ENCODE peak calls at places on chromosome 5, in five cellular contexts. One of them, this sample, is unnamed.
A peak's percentile ranks its signal among the peaks of the same experiment; 100 is the strongest.

GRCh38 chr5:77850536-77851228 is 74.5 kb upstream of the TBCA start:
- DNase-seq in Panc1: no peak
- DNase-seq in sigmoid colon: no peak
- DNase-seq in suprapubic skin: no peak
- DNase-seq in SK-N-SH: no peak
- DNase-seq in this sample: no peak

GRCh38 chr5:156327306-156327705 is 342 bp downstream of the SGCD start:
- DNase-seq in suprapubic skin: no peak
- DNase-seq in sigmoid colon: no peak
- DNase-seq in Panc1: no peak
- DNase-seq in SK-N-SH: no peak
- DNase-seq in this sample: no peak

GRCh38 chr5:87754009-87754757 is 341.5 kb upstream of the CCNH start:
- DNase-seq in SK-N-SH: no peak
- DNase-seq in Panc1: no peak
- DNase-seq in suprapubic skin: no peak
- DNase-seq in sigmoid colon: no peak
- DNase-seq in this sample: no peak

GRCh38 chr5:122219767-122220166 is 90.4 kb downstream of the ZNF474 start:
- DNase-seq in suprapubic skin: no peak
- DNase-seq in sigmoid colon: no peak
- DNase-seq in Panc1: no peak
- DNase-seq in SK-N-SH: no peak
- DNase-seq in this sample: no peak

GRCh38 chr5:6780802-6781391 is 67.7 kb downstream of the TENT4A start:
- DNase-seq in Panc1: no peak
- DNase-seq in suprapubic skin: no peak
- DNase-seq in SK-N-SH: peak; percentile 57
- DNase-seq in sigmoid colon: no peak
- DNase-seq in this sample: no peak

GRCh38 chr5:95217881-95218280 is 67.0 kb downstream of the MCTP1 start:
- DNase-seq in SK-N-SH: no peak
- DNase-seq in Panc1: no peak
- DNase-seq in sigmoid colon: no peak
- DNase-seq in suprapubic skin: no peak
- DNase-seq in this sample: no peak

GRCh38 chr5:111408817-111409216 is 103.5 kb downstream of the STARD4 start:
- DNase-seq in Panc1: no peak
- DNase-seq in SK-N-SH: no peak
- DNase-seq in sigmoid colon: no peak
- DNase-seq in suprapubic skin: no peak
- DNase-seq in this sample: no peak

GRCh38 chr5:124706041-124706440 is 40.4 kb downstream of the ZNF608 start:
- DNase-seq in Panc1: no peak
- DNase-seq in suprapubic skin: no peak
- DNase-seq in sigmoid colon: no peak
- DNase-seq in SK-N-SH: no peak
- DNase-seq in this sample: no peak

GRCh38 chr5:128040927-128041326 is 42.6 kb upstream of the SLC12A2 start:
- DNase-seq in sigmoid colon: no peak
- DNase-seq in suprapubic skin: no peak
- DNase-seq in SK-N-SH: no peak
- DNase-seq in Panc1: no peak
- DNase-seq in this sample: no peak

GRCh38 chr5:97986069-97986468 is 787.4 kb upstream of the RGMB start:
- DNase-seq in SK-N-SH: no peak
- DNase-seq in sigmoid colon: no peak
- DNase-seq in Panc1: peak; percentile 39
- DNase-seq in suprapubic skin: no peak
- DNase-seq in this sample: no peak

GRCh38 chr5:172897691-172898512 is 61.3 kb upstream of the RPL26L1 start:
- DNase-seq in suprapubic skin: no peak
- DNase-seq in sigmoid colon: no peak
- DNase-seq in SK-N-SH: no peak
- DNase-seq in Panc1: no peak
- DNase-seq in this sample: no peak
- TF ChIP-seq POLR2AphosphoS5 in suprapubic skin: no peak
- TF ChIP-seq POLR2AphosphoS5 in sigmoid colon: no peak
- TF ChIP-seq POLR2AphosphoS5 in SK-N-SH: no peak
- TF ChIP-seq POLR2AphosphoS5 in Panc1: no peak
- TF ChIP-seq POLR2AphosphoS5 in this sample: peak; percentile 53

DNA sequence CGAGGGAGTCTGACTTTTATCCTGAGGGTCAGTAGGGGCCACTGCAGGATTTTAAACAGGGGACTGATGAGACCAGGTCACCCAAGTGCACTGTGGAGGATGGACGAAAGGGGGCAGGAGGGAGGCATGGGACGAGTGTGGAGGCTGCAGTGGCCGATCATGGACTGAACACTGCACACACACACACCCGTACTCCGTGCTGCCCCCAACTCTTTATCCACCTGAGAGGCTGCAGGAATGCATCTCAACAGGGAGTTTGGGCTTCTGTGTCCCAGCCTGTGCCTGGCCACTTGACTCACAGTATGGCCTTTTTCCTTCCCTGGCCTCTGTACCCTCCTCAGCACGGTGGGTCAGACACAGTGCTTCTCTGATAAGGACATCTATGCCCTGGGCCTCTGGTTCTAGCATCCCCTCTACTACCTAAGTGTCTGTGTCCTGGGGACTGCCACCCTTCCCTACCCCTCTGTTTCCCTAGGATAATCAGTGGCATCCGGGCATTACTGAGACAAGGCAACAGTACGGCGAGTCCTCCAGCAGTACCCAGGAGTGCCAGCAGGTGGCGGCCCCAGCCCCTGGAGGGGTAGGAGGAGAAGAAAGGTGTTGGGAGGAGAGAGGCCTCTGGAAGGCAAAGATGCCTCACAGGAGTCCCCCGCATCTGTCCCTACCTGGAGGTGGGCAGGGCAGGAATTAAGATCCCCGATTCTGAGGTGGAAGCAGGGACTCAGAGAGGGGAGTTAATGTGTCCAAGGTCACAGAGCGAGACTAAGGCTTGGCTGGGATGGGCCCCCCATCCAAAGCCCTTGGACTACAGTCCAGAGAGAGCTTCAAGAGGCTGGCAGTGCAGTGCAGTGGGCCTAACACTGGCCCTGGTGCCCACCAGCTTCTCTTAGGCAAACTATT is 5.1 kb upstream of the CDX1 start:
- DNase-seq in SK-N-SH: peak; percentile 89
- DNase-seq in suprapubic skin: peak; percentile 92
- DNase-seq in Panc1: peak; percentile 64
- DNase-seq in sigmoid colon: peak; percentile 89
- DNase-seq in this sample: no peak
- H3K27ac ChIP-seq in SK-N-SH: no peak overlapping the region
- H3K27ac ChIP-seq in suprapubic skin: peak overlapping the region; percentile 10
- H3K27ac ChIP-seq in Panc1: no peak overlapping the region
- H3K27ac ChIP-seq in sigmoid colon: no peak overlapping the region
- H3K27ac ChIP-seq in this sample: peak overlapping the region; percentile 83

GRCh38 chr5:127025507-127025906 is 4.9 kb downstream of the MARCHF3 start:
- DNase-seq in SK-N-SH: no peak
- DNase-seq in sigmoid colon: no peak
- DNase-seq in Panc1: no peak
- DNase-seq in suprapubic skin: no peak
- DNase-seq in this sample: no peak
- TF ChIP-seq POLR2AphosphoS5 in SK-N-SH: no peak
- TF ChIP-seq POLR2AphosphoS5 in sigmoid colon: no peak
- TF ChIP-seq POLR2AphosphoS5 in Panc1: no peak
- TF ChIP-seq POLR2AphosphoS5 in suprapubic skin: no peak
- TF ChIP-seq POLR2AphosphoS5 in this sample: no peak

DNA sequence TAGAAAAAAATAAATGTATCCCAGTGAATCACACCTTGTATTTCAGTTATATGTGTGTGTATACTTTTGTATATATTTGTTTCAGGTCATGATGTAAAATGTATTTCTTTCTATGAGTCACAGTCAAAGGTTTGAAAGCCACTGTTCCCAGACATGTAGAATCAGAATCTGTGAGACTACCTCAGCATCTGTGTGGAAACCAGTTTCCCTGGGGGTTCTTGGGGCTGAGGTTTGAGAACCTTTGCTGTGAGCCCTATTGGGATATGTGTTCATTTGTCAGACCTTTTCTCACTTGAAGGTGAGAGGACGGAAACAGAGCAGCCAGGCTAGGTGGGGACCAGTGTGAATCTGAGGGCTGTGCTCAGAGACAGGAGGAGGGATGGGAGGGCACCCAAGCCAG is 78.7 kb upstream of the SAP30L start:
- DNase-seq in sigmoid colon: no peak
- DNase-seq in SK-N-SH: no peak
- DNase-seq in suprapubic skin: no peak
- DNase-seq in Panc1: no peak
- DNase-seq in this sample: no peak
- H3K27ac ChIP-seq in sigmoid colon: peak overlapping the region; percentile 36
- H3K27ac ChIP-seq in SK-N-SH: peak overlapping the region; percentile 91
- H3K27ac ChIP-seq in suprapubic skin: peak overlapping the region; percentile 67
- H3K27ac ChIP-seq in Panc1: peak overlapping the region; percentile 55
- H3K27ac ChIP-seq in this sample: no peak overlapping the region

GRCh38 chr5:59275170-59275536 is 618.4 kb downstream of the PDE4D start:
- DNase-seq in suprapubic skin: no peak
- DNase-seq in SK-N-SH: no peak
- DNase-seq in sigmoid colon: no peak
- DNase-seq in Panc1: no peak
- DNase-seq in this sample: no peak
- TF ChIP-seq POLR2AphosphoS5 in suprapubic skin: no peak
- TF ChIP-seq POLR2AphosphoS5 in SK-N-SH: no peak
- TF ChIP-seq POLR2AphosphoS5 in sigmoid colon: no peak
- TF ChIP-seq POLR2AphosphoS5 in Panc1: no peak
- TF ChIP-seq POLR2AphosphoS5 in this sample: no peak

This sample was measured in vagina.